ENCODE peak calls at places on chromosomes 16 and 17, in four cellular contexts. X, L, C and T are unnamed samples.
A peak's percentile ranks its signal among the peaks of the same experiment; 100 is the strongest.

GRCh38 chr17:74149597-74150427 is 53.7 kb upstream of the RPL38 start:
- DNase-seq in X (no peak), L (no peak), C (no peak), T (no peak)

GRCh38 chr16:75620326-75621169 is 2.5 kb downstream of the ADAT1 start:
- DNase-seq in X (peak; percentile 23), L (no peak), C (no peak), T (no peak)

GRCh38 chr17:75849304-75849695 is 5.1 kb upstream of the UNC13D start:
- DNase-seq in X (no peak), L (no peak), C (no peak), T (no peak)

GRCh38 chr17:56172517-56172982 is 19.3 kb downstream of the ANKFN1 start:
- DNase-seq in X (peak; percentile 80), L (no peak), C (no peak), T (no peak)

GRCh38 chr17:80920406-80920805 is 71.2 kb upstream of the CHMP6 start:
- DNase-seq in X (no peak), L (no peak), C (peak; percentile 9), T (no peak)

GRCh38 chr16:2964416-2965223 is 545 bp downstream of the KREMEN2 start:
- DNase-seq in X (no peak), L (peak; percentile 66), C (no peak), T (no peak)

GRCh38 chr17:82915697-82916027 is 75.8 kb upstream of the ZNF750 start:
- DNase-seq in X (no peak), L (no peak), C (no peak), T (no peak)

GRCh38 chr17:44331249-44331760 is 6.7 kb upstream of the SLC25A39 start:
- DNase-seq in X (peak; percentile 80), L (peak; percentile 74), C (peak; percentile 53), T (peak; percentile 40)

GRCh38 chr16:88907768-88908167 is 41.3 kb upstream of the PABPN1L start:
- DNase-seq in X (no peak), L (peak; percentile 67), C (peak; percentile 54), T (no peak)

GRCh38 chr17:80311216-80311827 is 50.7 kb downstream of the RNF213 start:
- DNase-seq in X (no peak), L (no peak), C (no peak), T (no peak)

GRCh38 chr17:40259505-40259904 is 28.2 kb upstream of the CDC6 start:
- DNase-seq in X (no peak), L (no peak), C (no peak), T (no peak)

GRCh38 chr17:3961564-3962047 is 2.6 kb downstream of the ATP2A3 start:
- DNase-seq in X (no peak), L (no peak), C (no peak), T (no peak)

GRCh38 chr17:74457146-74457819 is 9.2 kb upstream of the CD300A start:
- DNase-seq in X (peak; percentile 83), L (no peak), C (peak; percentile 24), T (peak; percentile 77)

GRCh38 chr17:8713878-8714277 is 30.8 kb downstream of the CCDC42 start:
- DNase-seq in X (no peak), L (no peak), C (no peak), T (no peak)

GRCh38 chr17:65707780-65708179 is 146.3 kb upstream of the AXIN2 start:
- DNase-seq in X (no peak), L (no peak), C (peak; percentile 26), T (no peak)

GRCh38 chr17:47732399-47733046 is 513 bp upstream of the TBX21 start:
- DNase-seq in X (no peak), L (no peak), C (no peak), T (no peak)

GRCh38 chr17:11467639-11468038 is 130.6 kb upstream of the DNAH9 start:
- DNase-seq in X (peak; percentile 44), L (no peak), C (no peak), T (no peak)

GRCh38 chr16:21646721-21647561 is 5.5 kb downstream of the IGSF6 start:
- DNase-seq in X (peak; percentile 33), L (no peak), C (no peak), T (no peak)